ENCODE peak calls at places on chromosomes 12 and 14, in four cellular contexts. One of them, this sample, is unnamed.

GRCh38 chr12:72511906-72512305 is 239.7 kb downstream of the TRHDE start:
- DNase-seq in HepG2: no peak
- DNase-seq in HCT116: no peak
- DNase-seq in K562: no peak
- DNase-seq in this sample: no peak

GRCh38 chr14:69005432-69006148 is 26.5 kb upstream of the ACTN1 start:
- DNase-seq in HepG2: peak; percentile 57
- DNase-seq in HCT116: peak; percentile 47
- DNase-seq in K562: peak; percentile 20
- DNase-seq in this sample: peak; percentile 35

GRCh38 chr14:106843951-106844483 is 1317.6 kb downstream of the TMEM121 start:
- DNase-seq in HepG2: no peak
- DNase-seq in HCT116: no peak
- DNase-seq in K562: no peak
- DNase-seq in this sample: no peak

GRCh38 chr14:104066279-104066678 is 19.2 kb upstream of the ASPG start:
- DNase-seq in HepG2: no peak
- DNase-seq in HCT116: no peak
- DNase-seq in K562: no peak
- DNase-seq in this sample: no peak

GRCh38 chr12:5388581-5389535 is 43.0 kb upstream of the NTF3 start:
- DNase-seq in HepG2: no peak
- DNase-seq in HCT116: peak; percentile 52
- DNase-seq in K562: no peak
- DNase-seq in this sample: no peak

GRCh38 chr12:128920468-128920867 is 67.2 kb downstream of the GLT1D1 start:
- DNase-seq in HepG2: no peak
- DNase-seq in HCT116: no peak
- DNase-seq in K562: no peak
- DNase-seq in this sample: no peak

GRCh38 chr14:56339855-56340701 is 221.9 kb downstream of the PELI2 start:
- DNase-seq in HepG2: peak; percentile 41
- DNase-seq in HCT116: peak; percentile 53
- DNase-seq in K562: peak; percentile 68
- DNase-seq in this sample: no peak

GRCh38 chr14:31505411-31505810 is 17.6 kb upstream of the GPR33 start:
- DNase-seq in HepG2: no peak
- DNase-seq in HCT116: no peak
- DNase-seq in K562: no peak
- DNase-seq in this sample: no peak

GRCh38 chr14:23299558-23299957 is 3.1 kb downstream of the PPP1R3E start:
- DNase-seq in HepG2: peak; percentile 87
- DNase-seq in HCT116: no peak
- DNase-seq in K562: peak; percentile 67
- DNase-seq in this sample: no peak

GRCh38 chr14:98959958-98960616 is 311.9 kb downstream of the BCL11B start:
- DNase-seq in HepG2: no peak
- DNase-seq in HCT116: no peak
- DNase-seq in K562: no peak
- DNase-seq in this sample: no peak

GRCh38 chr14:67263499-67264149 is 22.4 kb downstream of the PALS1 start:
- DNase-seq in HepG2: no peak
- DNase-seq in HCT116: no peak
- DNase-seq in K562: no peak
- DNase-seq in this sample: no peak

GRCh38 chr12:74449872-74450271 is 87.8 kb upstream of the ATXN7L3B start:
- DNase-seq in HepG2: no peak
- DNase-seq in HCT116: peak; percentile 21
- DNase-seq in K562: no peak
- DNase-seq in this sample: no peak

GRCh38 chr14:21557084-21557901 is 22.6 kb downstream of the OR10G3 start:
- DNase-seq in HepG2: peak; percentile 99
- DNase-seq in HCT116: peak; percentile 83
- DNase-seq in K562: peak; percentile 88
- DNase-seq in this sample: peak; percentile 64

GRCh38 chr14:100623961-100624360 is 36.7 kb upstream of the BEGAIN start:
- DNase-seq in HepG2: no peak
- DNase-seq in HCT116: no peak
- DNase-seq in K562: no peak
- DNase-seq in this sample: no peak

GRCh38 chr12:50103767-50104321 is at the start of gene GPD1:
- DNase-seq in HepG2: peak; percentile 67
- DNase-seq in HCT116: peak; percentile 16
- DNase-seq in K562: peak; percentile 76
- DNase-seq in this sample: no peak
- TF ChIP-seq SIN3A in HepG2: peak; percentile 86
- TF ChIP-seq SIN3A in HCT116: no peak
- TF ChIP-seq SIN3A in K562: peak; percentile 82
- TF ChIP-seq SIN3A in this sample: no peak

GRCh38 chr14:74442757-74443156 is 16.7 kb upstream of the SYNDIG1L start:
- DNase-seq in HepG2: no peak
- DNase-seq in HCT116: no peak
- DNase-seq in K562: no peak
- DNase-seq in this sample: no peak

GRCh38 chr14:74441113-74441512 is 15.1 kb upstream of the SYNDIG1L start:
- DNase-seq in HepG2: no peak
- DNase-seq in HCT116: no peak
- DNase-seq in K562: no peak
- DNase-seq in this sample: no peak

GRCh38 chr14:74444866-74445265 is 18.9 kb upstream of the SYNDIG1L start:
- DNase-seq in HepG2: no peak
- DNase-seq in HCT116: no peak
- DNase-seq in K562: no peak
- DNase-seq in this sample: no peak
- TF ChIP-seq TCF7L2 in HepG2: no peak
- TF ChIP-seq TCF7L2 in HCT116: no peak
- TF ChIP-seq TCF7L2 in K562: no peak
- TF ChIP-seq TCF7L2 in this sample: no peak

GRCh38 chr14:24338843-24339242 is 948 bp downstream of the RIPK3 start:
- DNase-seq in HepG2: no peak
- DNase-seq in HCT116: no peak
- DNase-seq in K562: no peak
- DNase-seq in this sample: no peak

GRCh38 chr14:24337824-24338175 is 2.0 kb downstream of the RIPK3 start:
- DNase-seq in HepG2: no peak
- DNase-seq in HCT116: no peak
- DNase-seq in K562: no peak
- DNase-seq in this sample: no peak

GRCh38 chr14:24334431-24335271 is at the start of gene ADCY4:
- DNase-seq in HepG2: no peak
- DNase-seq in HCT116: no peak
- DNase-seq in K562: no peak
- DNase-seq in this sample: no peak

GRCh38 chr14:24337144-24337823 is 2.4 kb upstream of the ADCY4 start:
- DNase-seq in HepG2: no peak
- DNase-seq in HCT116: no peak
- DNase-seq in K562: no peak
- DNase-seq in this sample: no peak

DNA sequence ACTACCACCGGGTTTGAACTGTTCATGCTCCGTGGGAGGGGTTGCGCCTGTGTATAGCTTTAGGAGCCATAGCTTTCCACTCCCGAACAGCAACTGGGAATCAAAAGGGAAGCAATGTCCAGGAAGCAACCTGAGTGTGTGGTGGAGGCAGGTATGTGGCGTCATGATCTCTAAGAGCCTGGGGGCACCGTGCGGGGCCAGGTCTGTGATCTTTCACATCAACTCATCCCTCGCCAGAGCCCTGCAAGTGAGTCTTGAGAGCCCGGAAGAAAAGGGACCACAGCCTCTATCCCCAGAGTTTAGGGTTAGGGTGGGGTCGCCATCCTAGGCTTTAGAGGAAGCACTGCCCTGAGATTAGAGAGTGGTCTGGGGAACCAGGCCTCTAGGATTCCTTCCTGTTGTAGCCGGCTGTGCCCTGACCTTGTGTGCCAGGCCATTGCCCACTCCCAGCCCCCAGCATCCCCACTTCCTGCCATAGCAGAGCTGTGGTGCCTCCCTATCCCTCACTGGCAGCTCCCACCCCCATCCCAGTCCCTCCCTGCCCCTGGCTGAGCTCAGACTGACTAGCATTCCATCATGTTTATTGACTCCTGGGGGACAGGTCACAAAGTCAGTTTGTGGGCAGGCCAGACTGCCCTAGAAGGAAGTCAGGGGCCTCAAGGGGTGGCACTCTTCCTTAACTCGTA is 733 bp upstream of the ADCY4 start:
- DNase-seq in HepG2: no peak
- DNase-seq in HCT116: no peak
- DNase-seq in K562: no peak
- DNase-seq in this sample: no peak
- H3K4me1 ChIP-seq in HepG2: peaks cover 42% of the 10 kb centered on the region
- H3K4me1 ChIP-seq in HCT116: peaks cover 4% of the 10 kb centered on the region
- H3K4me1 ChIP-seq in K562: peaks cover 5% of the 10 kb centered on the region
- H3K4me1 ChIP-seq in this sample: peaks cover 3% of the 10 kb centered on the region

GRCh38 chr12:912466-913235 is 36.8 kb downstream of the RAD52 start:
- DNase-seq in HepG2: no peak
- DNase-seq in HCT116: no peak
- DNase-seq in K562: no peak
- DNase-seq in this sample: no peak

GRCh38 chr12:915090-915489 is 34.4 kb downstream of the RAD52 start:
- DNase-seq in HepG2: no peak
- DNase-seq in HCT116: no peak
- DNase-seq in K562: no peak
- DNase-seq in this sample: no peak

GRCh38 chr12:916712-917445 is 32.6 kb downstream of the RAD52 start:
- DNase-seq in HepG2: no peak
- DNase-seq in HCT116: no peak
- DNase-seq in K562: no peak
- DNase-seq in this sample: no peak

GRCh38 chr12:916240-916639 is 33.3 kb downstream of the RAD52 start:
- DNase-seq in HepG2: no peak
- DNase-seq in HCT116: no peak
- DNase-seq in K562: no peak
- DNase-seq in this sample: no peak

GRCh38 chr12:913919-914718 is 35.4 kb downstream of the RAD52 start:
- DNase-seq in HepG2: no peak
- DNase-seq in HCT116: no peak
- DNase-seq in K562: no peak
- DNase-seq in this sample: no peak
- TF ChIP-seq SIN3A in HepG2: no peak
- TF ChIP-seq SIN3A in HCT116: no peak
- TF ChIP-seq SIN3A in K562: no peak
- TF ChIP-seq SIN3A in this sample: no peak

GRCh38 chr12:95115641-95116040 is 42.2 kb upstream of the NR2C1 start:
- DNase-seq in HepG2: no peak
- DNase-seq in HCT116: no peak
- DNase-seq in K562: no peak
- DNase-seq in this sample: no peak

GRCh38 chr12:95116773-95117172 is 43.4 kb upstream of the NR2C1 start:
- DNase-seq in HepG2: no peak
- DNase-seq in HCT116: peak; percentile 82
- DNase-seq in K562: no peak
- DNase-seq in this sample: no peak

GRCh38 chr12:95114766-95115450 is 41.5 kb upstream of the NR2C1 start:
- DNase-seq in HepG2: no peak
- DNase-seq in HCT116: no peak
- DNase-seq in K562: no peak
- DNase-seq in this sample: no peak

GRCh38 chr12:95117178-95117599 is 43.8 kb upstream of the NR2C1 start:
- DNase-seq in HepG2: peak; percentile 70
- DNase-seq in HCT116: peak; percentile 64
- DNase-seq in K562: peak; percentile 84
- DNase-seq in this sample: no peak

GRCh38 chr12:95116341-95116740 is 42.9 kb upstream of the NR2C1 start:
- DNase-seq in HepG2: no peak
- DNase-seq in HCT116: no peak
- DNase-seq in K562: no peak
- DNase-seq in this sample: no peak
- TF ChIP-seq TCF7L2 in HepG2: no peak
- TF ChIP-seq TCF7L2 in HCT116: no peak
- TF ChIP-seq TCF7L2 in K562: no peak
- TF ChIP-seq TCF7L2 in this sample: no peak

DNA sequence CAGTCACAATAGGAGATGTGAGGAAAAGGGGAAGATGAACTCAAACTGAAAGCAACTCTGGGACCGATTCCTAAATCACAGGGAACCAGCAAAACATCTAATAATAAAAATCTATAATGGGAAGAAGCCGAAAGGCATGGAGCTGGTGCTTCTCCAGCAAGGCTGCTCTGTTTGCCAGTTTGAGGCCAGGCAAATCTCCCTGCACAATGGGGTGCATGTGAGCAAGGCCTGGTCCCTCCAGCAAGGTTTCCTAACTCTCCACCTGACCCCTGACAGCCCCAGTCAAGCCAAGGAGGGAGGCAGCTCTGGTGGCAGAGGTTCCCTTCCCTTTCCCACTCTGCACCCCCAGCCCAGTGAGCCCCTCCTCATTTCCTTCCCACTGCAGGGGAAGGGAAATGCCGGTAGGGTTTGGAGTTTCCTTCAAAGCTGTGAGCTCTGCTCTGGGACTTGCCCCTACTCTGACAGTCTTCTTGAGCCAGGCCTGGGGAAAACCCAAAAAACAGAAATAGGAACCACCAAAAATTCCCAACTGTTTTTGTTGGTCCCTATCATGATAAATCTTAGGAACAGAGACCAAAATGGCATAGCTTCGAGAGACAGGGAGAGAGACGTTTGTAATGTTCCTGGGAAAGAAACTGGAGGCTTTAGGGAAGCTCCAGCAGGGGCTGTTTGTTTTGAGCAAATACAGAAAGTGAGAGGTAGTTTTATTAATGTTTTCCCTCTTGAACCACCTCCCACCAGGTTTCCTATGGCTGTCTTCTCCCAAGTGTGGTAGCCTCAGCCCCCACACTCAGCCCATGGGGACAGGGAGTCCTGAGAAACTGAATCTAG is 34.6 kb downstream of the FMNL3 start:
- DNase-seq in HepG2: no peak
- DNase-seq in HCT116: no peak
- DNase-seq in K562: no peak
- DNase-seq in this sample: no peak
- H3K4me1 ChIP-seq in HepG2: peaks cover 24% of the 10 kb centered on the region
- H3K4me1 ChIP-seq in HCT116: no peaks in the 10 kb centered on the region
- H3K4me1 ChIP-seq in K562: peaks cover 40% of the 10 kb centered on the region
- H3K4me1 ChIP-seq in this sample: no peaks in the 10 kb centered on the region

DNA sequence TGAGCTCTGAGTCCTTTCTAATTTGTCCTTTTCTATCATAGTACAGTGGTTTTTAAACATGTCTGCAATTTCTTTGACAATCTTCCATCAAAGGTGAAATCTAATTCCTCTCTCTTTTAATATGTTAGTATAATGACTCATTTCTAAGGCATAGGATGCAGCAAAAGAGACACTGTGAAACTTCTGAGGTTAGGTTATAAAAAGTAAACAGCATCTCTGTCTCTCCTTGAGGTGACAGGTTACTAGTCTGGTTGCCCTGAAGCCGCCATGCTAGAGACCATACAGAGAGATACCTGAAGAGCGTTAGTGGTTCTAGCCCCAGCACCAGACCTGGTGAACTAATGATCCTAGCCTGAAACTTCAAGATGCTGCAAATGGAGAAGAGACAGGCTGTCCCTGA is 114.3 kb downstream of the PPM1A start:
- DNase-seq in HepG2: no peak
- DNase-seq in HCT116: no peak
- DNase-seq in K562: no peak
- DNase-seq in this sample: no peak
- TF ChIP-seq SIN3A in HepG2: no peak
- TF ChIP-seq SIN3A in HCT116: no peak
- TF ChIP-seq SIN3A in K562: no peak
- TF ChIP-seq SIN3A in this sample: no peak

GRCh38 chr12:93115646-93116045 is 186.6 kb upstream of the EEA1 start:
- DNase-seq in HepG2: no peak
- DNase-seq in HCT116: no peak
- DNase-seq in K562: no peak
- DNase-seq in this sample: no peak
- TF ChIP-seq TCF7L2 in HepG2: no peak
- TF ChIP-seq TCF7L2 in HCT116: no peak
- TF ChIP-seq TCF7L2 in K562: no peak
- TF ChIP-seq TCF7L2 in this sample: no peak